ENCODE peak calls at places on chromosomes 16 and 17, in ten cellular contexts. R is osteocyte; K is CD4-positive, alpha-beta T cell; X is type B pancreatic cell; D is brain microvascular endothelial cell; J is WTC11; E is HCT116; P is keratinocyte; Y is heart left ventricle; U is uterus. A is an unnamed sample.
A peak's percentile ranks its signal among the peaks of the same experiment; 100 is the strongest.

GRCh38 chr16:3444032-3444388 is 530 bp downstream of the NAA60 start:
- DNase-seq in R (no peak), K (no peak), X (no peak), D (peak; percentile 75), J (no peak), E (peak; percentile 39), P (no peak), Y (no peak), U (no peak), A (no peak)

GRCh38 chr16:19694989-19695388 is 23.0 kb downstream of the KNOP1 start:
- DNase-seq in R (no peak), K (no peak), X (no peak), D (no peak), J (no peak), E (no peak), P (no peak), Y (no peak), U (no peak), A (no peak)

GRCh38 chr16:19168173-19169080 is at the start of gene SYT17:
- DNase-seq in R (no peak), K (no peak), X (no peak), D (no peak), J (peak; percentile 35), E (no peak), P (no peak), Y (peak; percentile 28), U (no peak), A (peak; percentile 61)

GRCh38 chr17:82301916-82302497 is 15.4 kb downstream of the CD7 start:
- DNase-seq in R (no peak), K (peak; percentile 61), X (no peak), D (no peak), J (no peak), E (no peak), P (no peak), Y (no peak), U (no peak), A (peak; percentile 86)

GRCh38 chr17:53950207-53950857 is 127.6 kb downstream of the KIF2B start:
- DNase-seq in R (no peak), K (no peak), X (no peak), D (no peak), J (peak; percentile 37), E (no peak), P (no peak), Y (no peak), U (no peak), A (no peak)

GRCh38 chr17:79859676-79860615 is 20.7 kb upstream of the CBX4 start:
- DNase-seq in R (no peak), K (no peak), X (no peak), D (no peak), J (no peak), E (no peak), P (no peak), Y (no peak), U (no peak), A (no peak)

GRCh38 chr16:27685802-27686201 is 135.9 kb downstream of the KATNIP start:
- DNase-seq in R (no peak), K (no peak), X (no peak), D (peak; percentile 39), J (no peak), E (no peak), P (no peak), Y (no peak), U (no peak), A (no peak)

GRCh38 chr16:46629331-46629843 is 8.2 kb upstream of the SHCBP1 start:
- DNase-seq in R (no peak), K (no peak), X (no peak), D (peak; percentile 41), J (no peak), E (peak; percentile 59), P (no peak), Y (no peak), U (no peak), A (no peak)

GRCh38 chr16:87832759-87833502 is 36.4 kb downstream of the SLC7A5 start:
- DNase-seq in R (no peak), K (no peak), X (no peak), D (no peak), J (no peak), E (no peak), P (no peak), Y (no peak), U (no peak), A (no peak)

GRCh38 chr17:15091825-15092224 is 173.3 kb downstream of the PMP22 start:
- DNase-seq in R (no peak), K (no peak), X (no peak), D (no peak), J (peak; percentile 25), E (peak; percentile 3), P (no peak), Y (no peak), U (no peak), A (no peak)

GRCh38 chr17:80650751-80651173 is 106.1 kb downstream of the RPTOR start:
- DNase-seq in R (no peak), K (no peak), X (no peak), D (peak; percentile 22), J (no peak), E (no peak), P (no peak), Y (no peak), U (no peak), A (no peak)

GRCh38 chr17:49021095-49021767 is 24.0 kb downstream of the IGF2BP1 start:
- DNase-seq in R (no peak), K (no peak), X (no peak), D (peak; percentile 42), J (no peak), E (no peak), P (no peak), Y (no peak), U (no peak), A (no peak)

GRCh38 chr16:85554791-85555548 is 58.2 kb upstream of the GSE1 start:
- DNase-seq in R (no peak), K (peak; percentile 48), X (no peak), D (peak; percentile 55), J (no peak), E (no peak), P (no peak), Y (peak; percentile 81), U (peak; percentile 80), A (peak; percentile 83)

GRCh38 chr16:87052506-87052905 is 264.7 kb downstream of the C16orf95 start:
- DNase-seq in R (no peak), K (no peak), X (no peak), D (peak; percentile 22), J (no peak), E (no peak), P (no peak), Y (no peak), U (no peak), A (no peak)

GRCh38 chr16:50067290-50067853 is 1.6 kb downstream of the HEATR3 start:
- DNase-seq in R (no peak), K (peak; percentile 17), X (no peak), D (peak; percentile 60), J (no peak), E (peak; percentile 22), P (peak; percentile 4), Y (no peak), U (peak; percentile 19), A (peak; percentile 57)
- TF ChIP-seq CTCF in R (peak; percentile 65), K (peak; percentile 46), X (peak; percentile 69), D (peak; percentile 77), J (no peak), E (peak; percentile 48), P (peak; percentile 25), Y (no peak), U (peak; percentile 7), A (peak; percentile 28)

GRCh38 chr17:58539703-58540102 is 25.3 kb upstream of the MTMR4 start:
- DNase-seq in R (no peak), K (no peak), X (no peak), D (no peak), J (no peak), E (no peak), P (no peak), Y (no peak), U (no peak), A (no peak)

GRCh38 chr17:58537266-58537665 is 22.8 kb upstream of the MTMR4 start:
- DNase-seq in R (no peak), K (no peak), X (no peak), D (no peak), J (no peak), E (no peak), P (no peak), Y (no peak), U (no peak), A (no peak)

GRCh38 chr17:58538801-58539410 is 24.5 kb upstream of the MTMR4 start:
- DNase-seq in R (no peak), K (no peak), X (no peak), D (no peak), J (no peak), E (no peak), P (no peak), Y (no peak), U (no peak), A (no peak)

GRCh38 chr17:58536541-58536940 is 22.1 kb upstream of the MTMR4 start:
- DNase-seq in R (no peak), K (no peak), X (no peak), D (no peak), J (no peak), E (no peak), P (no peak), Y (no peak), U (no peak), A (no peak)

DNA sequence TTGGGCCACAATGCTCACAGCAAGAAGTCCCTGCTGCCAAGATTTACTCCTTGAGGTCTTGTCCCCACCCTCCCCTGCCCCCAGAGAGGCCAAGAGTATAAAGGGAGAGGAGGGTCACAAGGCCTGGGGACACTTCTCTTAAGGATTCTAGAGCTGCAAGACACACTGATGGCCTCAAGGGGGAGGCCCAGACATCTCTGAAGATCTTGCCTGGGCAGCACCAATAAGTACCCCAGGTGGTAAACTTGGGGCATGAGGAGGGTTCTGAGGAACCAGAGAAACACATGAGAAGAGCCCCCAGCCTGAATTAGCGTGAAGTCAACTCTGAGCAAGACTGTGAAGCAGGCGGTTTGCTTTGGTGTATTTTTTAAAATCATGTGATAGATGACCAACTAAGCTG is 26.8 kb upstream of the MTMR4 start:
- DNase-seq in R (no peak), K (no peak), X (no peak), D (no peak), J (peak; percentile 42), E (peak; percentile 54), P (no peak), Y (no peak), U (no peak), A (peak; percentile 52)
- TF ChIP-seq CTCF in R (peak; percentile 22), K (no peak), X (peak; percentile 47), D (peak; percentile 63), J (peak; percentile 46), E (peak; percentile 74), P (peak; percentile 69), Y (no peak), U (no peak), A (peak; percentile 12)

DNA sequence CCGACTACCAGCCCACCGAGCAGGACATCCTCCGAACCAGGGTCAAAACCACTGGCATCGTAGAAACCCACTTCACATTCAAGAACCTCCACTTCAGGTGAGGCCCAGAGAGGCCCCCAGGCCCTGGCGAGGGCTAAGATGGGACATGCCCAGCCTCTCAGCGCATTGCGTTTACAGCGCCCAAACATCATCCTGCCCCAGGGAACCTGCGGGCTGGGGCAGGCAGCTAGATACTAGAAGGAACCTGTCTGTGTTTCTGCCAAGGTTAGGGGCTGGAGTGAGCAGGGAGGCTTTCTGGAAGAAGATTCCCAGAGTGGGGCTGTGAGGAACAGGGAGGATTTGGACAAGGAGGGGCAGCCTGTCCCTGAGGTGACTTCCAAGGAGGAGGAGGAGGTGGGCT is 90.6 kb downstream of the AMFR start:
- DNase-seq in R (no peak), K (no peak), X (no peak), D (no peak), J (no peak), E (no peak), P (peak; percentile 61), Y (no peak), U (no peak), A (no peak)
- TF ChIP-seq CTCF in R (no peak), K (no peak), X (no peak), D (no peak), J (no peak), E (no peak), P (no peak), Y (no peak), U (no peak), A (no peak)

GRCh38 chr17:40884708-40885512 is at the start of gene KRT20:
- DNase-seq in R (no peak), K (no peak), X (no peak), D (no peak), J (no peak), E (no peak), P (no peak), Y (no peak), U (no peak), A (no peak)
- TF ChIP-seq CTCF in R (peak; percentile 6), K (no peak), X (peak; percentile 48), D (peak; percentile 22), J (no peak), E (peak; percentile 52), P (peak; percentile 6), Y (no peak), U (no peak), A (no peak)